ENCODE peak calls at places on chromosomes 1 and 21, in four cellular contexts. One of them, this sample, is unnamed.

GRCh38 chr1:84959294-84959693 is 37.6 kb downstream of the MCOLN2 start:
- DNase-seq in GM12865: peak; percentile 80
- DNase-seq in A673: no peak
- DNase-seq in activated CD8-positive, alpha-beta T cell treated with anti-CD3 and anti-CD28 coated beads for 36 hours: peak; percentile 77
- DNase-seq in this sample: no peak

GRCh38 chr1:207840380-207840779 is 70.5 kb downstream of the CD34 start:
- DNase-seq in activated CD8-positive, alpha-beta T cell treated with anti-CD3 and anti-CD28 coated beads for 36 hours: no peak
- DNase-seq in A673: no peak
- DNase-seq in GM12865: no peak
- DNase-seq in this sample: no peak

GRCh38 chr1:43005460-43006351 is 47.0 kb upstream of the SLC2A1 start:
- DNase-seq in A673: no peak
- DNase-seq in activated CD8-positive, alpha-beta T cell treated with anti-CD3 and anti-CD28 coated beads for 36 hours: no peak
- DNase-seq in GM12865: no peak
- DNase-seq in this sample: no peak

GRCh38 chr1:24369199-24369598 is 44.4 kb downstream of the STPG1 start:
- DNase-seq in GM12865: no peak
- DNase-seq in A673: no peak
- DNase-seq in activated CD8-positive, alpha-beta T cell treated with anti-CD3 and anti-CD28 coated beads for 36 hours: no peak
- DNase-seq in this sample: no peak

GRCh38 chr1:9086060-9086459 is 16.6 kb upstream of the SLC2A5 start:
- DNase-seq in GM12865: no peak
- DNase-seq in A673: no peak
- DNase-seq in activated CD8-positive, alpha-beta T cell treated with anti-CD3 and anti-CD28 coated beads for 36 hours: no peak
- DNase-seq in this sample: no peak

GRCh38 chr1:18970762-18971161 is 14.3 kb upstream of the IFFO2 start:
- DNase-seq in GM12865: no peak
- DNase-seq in A673: no peak
- DNase-seq in activated CD8-positive, alpha-beta T cell treated with anti-CD3 and anti-CD28 coated beads for 36 hours: no peak
- DNase-seq in this sample: no peak

GRCh38 chr1:109927908-109928307 is 17.3 kb downstream of the CSF1 start:
- DNase-seq in A673: no peak
- DNase-seq in activated CD8-positive, alpha-beta T cell treated with anti-CD3 and anti-CD28 coated beads for 36 hours: no peak
- DNase-seq in GM12865: no peak
- DNase-seq in this sample: no peak

GRCh38 chr21:34204481-34205439 is 131.4 kb downstream of the MRPS6 start:
- DNase-seq in activated CD8-positive, alpha-beta T cell treated with anti-CD3 and anti-CD28 coated beads for 36 hours: no peak
- DNase-seq in GM12865: no peak
- DNase-seq in A673: no peak
- DNase-seq in this sample: no peak

GRCh38 chr1:171251042-171251740 is 2.9 kb downstream of the FMO1 start:
- DNase-seq in A673: peak; percentile 37
- DNase-seq in activated CD8-positive, alpha-beta T cell treated with anti-CD3 and anti-CD28 coated beads for 36 hours: peak; percentile 42
- DNase-seq in GM12865: peak; percentile 45
- DNase-seq in this sample: no peak

GRCh38 chr1:21691739-21692138 is 22.6 kb upstream of the RAP1GAP start:
- DNase-seq in activated CD8-positive, alpha-beta T cell treated with anti-CD3 and anti-CD28 coated beads for 36 hours: no peak
- DNase-seq in A673: no peak
- DNase-seq in GM12865: no peak
- DNase-seq in this sample: no peak

GRCh38 chr1:36924282-36924791 is 110.0 kb downstream of the GRIK3 start:
- DNase-seq in GM12865: peak; percentile 45
- DNase-seq in activated CD8-positive, alpha-beta T cell treated with anti-CD3 and anti-CD28 coated beads for 36 hours: peak; percentile 59
- DNase-seq in A673: peak; percentile 71
- DNase-seq in this sample: peak; percentile 52

GRCh38 chr1:18010408-18010807 is 97.2 kb upstream of the IGSF21 start:
- DNase-seq in A673: no peak
- DNase-seq in GM12865: no peak
- DNase-seq in activated CD8-positive, alpha-beta T cell treated with anti-CD3 and anti-CD28 coated beads for 36 hours: no peak
- DNase-seq in this sample: no peak

GRCh38 chr1:118984086-118984989 is 3.8 kb downstream of the TBX15 start:
- DNase-seq in GM12865: no peak
- DNase-seq in A673: no peak
- DNase-seq in activated CD8-positive, alpha-beta T cell treated with anti-CD3 and anti-CD28 coated beads for 36 hours: no peak
- DNase-seq in this sample: peak; percentile 23

GRCh38 chr1:153699116-153699515 is 20.6 kb downstream of the NPR1 start:
- DNase-seq in GM12865: no peak
- DNase-seq in A673: no peak
- DNase-seq in activated CD8-positive, alpha-beta T cell treated with anti-CD3 and anti-CD28 coated beads for 36 hours: no peak
- DNase-seq in this sample: no peak

GRCh38 chr1:239998312-239998649 is 93.4 kb upstream of the FMN2 start:
- DNase-seq in A673: no peak
- DNase-seq in activated CD8-positive, alpha-beta T cell treated with anti-CD3 and anti-CD28 coated beads for 36 hours: no peak
- DNase-seq in GM12865: no peak
- DNase-seq in this sample: no peak

GRCh38 chr1:239995281-239995680 is 96.4 kb upstream of the FMN2 start:
- DNase-seq in A673: no peak
- DNase-seq in activated CD8-positive, alpha-beta T cell treated with anti-CD3 and anti-CD28 coated beads for 36 hours: no peak
- DNase-seq in GM12865: no peak
- DNase-seq in this sample: no peak

GRCh38 chr1:239997160-239997514 is 94.5 kb upstream of the FMN2 start:
- DNase-seq in activated CD8-positive, alpha-beta T cell treated with anti-CD3 and anti-CD28 coated beads for 36 hours: no peak
- DNase-seq in GM12865: no peak
- DNase-seq in A673: no peak
- DNase-seq in this sample: no peak

GRCh38 chr1:239999170-239999569 is 92.5 kb upstream of the FMN2 start:
- DNase-seq in activated CD8-positive, alpha-beta T cell treated with anti-CD3 and anti-CD28 coated beads for 36 hours: no peak
- DNase-seq in A673: no peak
- DNase-seq in GM12865: no peak
- DNase-seq in this sample: no peak

GRCh38 chr1:239997515-239998311 is 94.0 kb upstream of the FMN2 start:
- DNase-seq in GM12865: no peak
- DNase-seq in A673: no peak
- DNase-seq in activated CD8-positive, alpha-beta T cell treated with anti-CD3 and anti-CD28 coated beads for 36 hours: peak; percentile 10
- DNase-seq in this sample: no peak
- TF ChIP-seq CTCF in GM12865: no peak
- TF ChIP-seq CTCF in A673: no peak
- TF ChIP-seq CTCF in activated CD8-positive, alpha-beta T cell treated with anti-CD3 and anti-CD28 coated beads for 36 hours: peak; percentile 23
- TF ChIP-seq CTCF in this sample: no peak

GRCh38 chr21:38853421-38853919 is 47.7 kb downstream of the ETS2 start:
- DNase-seq in activated CD8-positive, alpha-beta T cell treated with anti-CD3 and anti-CD28 coated beads for 36 hours: no peak
- DNase-seq in A673: no peak
- DNase-seq in GM12865: peak; percentile 39
- DNase-seq in this sample: no peak

GRCh38 chr21:38859852-38860251 is 54.1 kb downstream of the ETS2 start:
- DNase-seq in A673: no peak
- DNase-seq in GM12865: no peak
- DNase-seq in activated CD8-positive, alpha-beta T cell treated with anti-CD3 and anti-CD28 coated beads for 36 hours: no peak
- DNase-seq in this sample: no peak

GRCh38 chr21:38858429-38859205 is 52.9 kb downstream of the ETS2 start:
- DNase-seq in activated CD8-positive, alpha-beta T cell treated with anti-CD3 and anti-CD28 coated beads for 36 hours: no peak
- DNase-seq in A673: no peak
- DNase-seq in GM12865: no peak
- DNase-seq in this sample: no peak

GRCh38 chr21:38861006-38861405 is 55.3 kb downstream of the ETS2 start:
- DNase-seq in A673: no peak
- DNase-seq in GM12865: no peak
- DNase-seq in activated CD8-positive, alpha-beta T cell treated with anti-CD3 and anti-CD28 coated beads for 36 hours: no peak
- DNase-seq in this sample: no peak

GRCh38 chr21:38857152-38857825 is 51.6 kb downstream of the ETS2 start:
- DNase-seq in A673: no peak
- DNase-seq in GM12865: no peak
- DNase-seq in activated CD8-positive, alpha-beta T cell treated with anti-CD3 and anti-CD28 coated beads for 36 hours: no peak
- DNase-seq in this sample: no peak
- TF ChIP-seq CTCF in A673: no peak
- TF ChIP-seq CTCF in GM12865: no peak
- TF ChIP-seq CTCF in activated CD8-positive, alpha-beta T cell treated with anti-CD3 and anti-CD28 coated beads for 36 hours: no peak
- TF ChIP-seq CTCF in this sample: no peak

DNA sequence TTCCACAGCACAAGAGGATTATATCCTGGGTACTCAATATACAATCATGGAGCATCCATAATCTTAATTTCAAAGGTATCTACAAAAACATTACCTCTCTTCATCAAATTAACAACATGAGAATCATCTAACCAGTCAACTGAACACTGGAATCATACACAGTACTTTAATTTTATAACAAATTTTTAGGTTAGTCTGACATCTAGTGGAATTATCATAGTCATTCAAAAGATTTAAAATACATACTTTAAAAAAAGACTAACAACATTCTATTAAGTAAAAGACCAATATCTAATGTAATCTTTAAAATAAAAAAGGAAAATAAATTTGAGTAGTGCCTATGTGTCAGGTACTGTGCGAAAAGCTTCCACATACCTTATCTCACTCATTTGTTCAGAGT is 16.8 kb upstream of the SH3GLB1 start:
- DNase-seq in A673: peak; percentile 12
- DNase-seq in activated CD8-positive, alpha-beta T cell treated with anti-CD3 and anti-CD28 coated beads for 36 hours: no peak
- DNase-seq in GM12865: no peak
- DNase-seq in this sample: no peak
- TF ChIP-seq CTCF in A673: no peak
- TF ChIP-seq CTCF in activated CD8-positive, alpha-beta T cell treated with anti-CD3 and anti-CD28 coated beads for 36 hours: peak; percentile 26
- TF ChIP-seq CTCF in GM12865: no peak
- TF ChIP-seq CTCF in this sample: no peak

GRCh38 chr1:168452329-168452728 is 91.5 kb downstream of the XCL2 start:
- DNase-seq in GM12865: no peak
- DNase-seq in activated CD8-positive, alpha-beta T cell treated with anti-CD3 and anti-CD28 coated beads for 36 hours: no peak
- DNase-seq in A673: no peak
- DNase-seq in this sample: no peak
- TF ChIP-seq CTCF in GM12865: peak; percentile 37
- TF ChIP-seq CTCF in activated CD8-positive, alpha-beta T cell treated with anti-CD3 and anti-CD28 coated beads for 36 hours: no peak
- TF ChIP-seq CTCF in A673: peak; percentile 28
- TF ChIP-seq CTCF in this sample: peak; percentile 32

GRCh38 chr1:25772164-25772563 is 27.8 kb upstream of the SELENON start:
- DNase-seq in activated CD8-positive, alpha-beta T cell treated with anti-CD3 and anti-CD28 coated beads for 36 hours: no peak
- DNase-seq in GM12865: no peak
- DNase-seq in A673: no peak
- DNase-seq in this sample: no peak

GRCh38 chr1:25774206-25774804 is 25.7 kb upstream of the SELENON start:
- DNase-seq in GM12865: no peak
- DNase-seq in activated CD8-positive, alpha-beta T cell treated with anti-CD3 and anti-CD28 coated beads for 36 hours: no peak
- DNase-seq in A673: peak; percentile 30
- DNase-seq in this sample: no peak

GRCh38 chr1:25773441-25774125 is 26.4 kb upstream of the SELENON start:
- DNase-seq in A673: no peak
- DNase-seq in GM12865: no peak
- DNase-seq in activated CD8-positive, alpha-beta T cell treated with anti-CD3 and anti-CD28 coated beads for 36 hours: no peak
- DNase-seq in this sample: no peak

GRCh38 chr1:25772692-25773245 is 27.2 kb upstream of the SELENON start:
- DNase-seq in activated CD8-positive, alpha-beta T cell treated with anti-CD3 and anti-CD28 coated beads for 36 hours: no peak
- DNase-seq in A673: no peak
- DNase-seq in GM12865: no peak
- DNase-seq in this sample: no peak

GRCh38 chr1:25774921-25775774 is 24.8 kb upstream of the SELENON start:
- DNase-seq in A673: no peak
- DNase-seq in GM12865: peak; percentile 27
- DNase-seq in activated CD8-positive, alpha-beta T cell treated with anti-CD3 and anti-CD28 coated beads for 36 hours: peak; percentile 99
- DNase-seq in this sample: no peak
- TF ChIP-seq CTCF in A673: no peak
- TF ChIP-seq CTCF in GM12865: no peak
- TF ChIP-seq CTCF in activated CD8-positive, alpha-beta T cell treated with anti-CD3 and anti-CD28 coated beads for 36 hours: no peak
- TF ChIP-seq CTCF in this sample: no peak

GRCh38 chr1:20575544-20576056 is 13.3 kb upstream of the CDA start:
- DNase-seq in A673: no peak
- DNase-seq in activated CD8-positive, alpha-beta T cell treated with anti-CD3 and anti-CD28 coated beads for 36 hours: no peak
- DNase-seq in GM12865: no peak
- DNase-seq in this sample: no peak
- TF ChIP-seq CTCF in A673: no peak
- TF ChIP-seq CTCF in activated CD8-positive, alpha-beta T cell treated with anti-CD3 and anti-CD28 coated beads for 36 hours: no peak
- TF ChIP-seq CTCF in GM12865: no peak
- TF ChIP-seq CTCF in this sample: no peak

This sample was measured in GM13977.